ENCODE peak calls at places on chromosomes 2 and 18, in five cellular contexts. H is WERI-Rb-1, J is A549, U is left ventricle myocardium inferior, V is fibroblast of mammary gland. L is an unnamed sample.

GRCh38 chr2:207311316-207312005 is 145.7 kb upstream of the KLF7 start:
- DNase-seq in V (peak), U (no peak), J (peak), H (no peak), L (peak)

GRCh38 chr2:32865399-32866068 is 81.2 kb upstream of the LTBP1 start:
- DNase-seq in U (no peak), J (peak), H (no peak), V (peak), L (peak)

GRCh38 chr2:102619414-102620319 is at the start of gene SLC9A2:
- DNase-seq in U (peak), H (no peak), J (peak), V (no peak), L (peak)

GRCh38 chr2:170361359-170361936 is 183.5 kb downstream of the MYO3B start:
- DNase-seq in V (peak), J (peak), H (peak), U (no peak), L (peak)

GRCh38 chr18:11980148-11980554 is 1.2 kb upstream of the IMPA2 start:
- DNase-seq in U (no peak), V (peak), J (no peak), H (no peak), L (no peak)

GRCh38 chr2:26757873-26758789 is 6.0 kb upstream of the SLC35F6 start:
- DNase-seq in J (peak), U (no peak), H (no peak), V (peak), L (peak)

GRCh38 chr2:234536218-234536989 is 39.5 kb upstream of the ARL4C start:
- DNase-seq in H (peak), U (no peak), J (no peak), V (no peak), L (no peak)

GRCh38 chr18:24170389-24170788 is 31.5 kb downstream of the CABYR start:
- DNase-seq in V (no peak), H (no peak), J (no peak), U (no peak), L (no peak)

GRCh38 chr18:69257861-69258458 is 142.7 kb upstream of the DOK6 start:
- DNase-seq in V (peak), U (no peak), H (no peak), J (no peak), L (peak)

GRCh38 chr2:237600205-237600846 is 9.8 kb upstream of the RAB17 start:
- DNase-seq in V (peak), J (no peak), H (peak), U (peak), L (peak)

GRCh38 chr2:86383844-86384243 is 46.4 kb upstream of the REEP1 start:
- DNase-seq in U (no peak), V (peak), H (no peak), J (no peak), L (peak)

GRCh38 chr2:162184796-162185195 is 32.7 kb upstream of the GCG start:
- DNase-seq in V (no peak), U (no peak), H (no peak), J (no peak), L (no peak)

GRCh38 chr2:235421618-235422017 is 72.2 kb upstream of the AGAP1 start:
- DNase-seq in J (no peak), U (peak), V (no peak), H (no peak), L (no peak)

GRCh38 chr2:172293952-172294351 is 133.4 kb upstream of the ITGA6 start:
- DNase-seq in U (peak), V (peak), J (no peak), H (no peak), L (peak)

GRCh38 chr2:173584676-173585453 is 230.2 kb downstream of the CDCA7 start:
- DNase-seq in J (no peak), H (no peak), U (no peak), V (no peak), L (no peak)

GRCh38 chr2:220955776-220956175 is 616.3 kb downstream of the EPHA4 start:
- DNase-seq in J (no peak), H (no peak), U (no peak), V (no peak), L (no peak)

GRCh38 chr2:186347472-186347871 is 138.6 kb upstream of the ZC3H15 start:
- DNase-seq in J (no peak), V (peak), U (no peak), H (no peak), L (peak)

GRCh38 chr2:152407204-152407721 is 72.3 kb downstream of the FMNL2 start:
- DNase-seq in J (peak), U (peak), V (peak), H (peak), L (peak)

GRCh38 chr2:222743263-222743865 is 71.9 kb downstream of the MOGAT1 start:
- DNase-seq in V (no peak), H (no peak), J (no peak), U (no peak), L (no peak)